ENCODE peak calls at places on chromosomes 16 and 17, in six cellular contexts. One of them, this sample, is unnamed.

GRCh38 chr16:89712476-89712805 is 8.3 kb downstream of the VPS9D1 start:
- ATAC-seq in left cardiac atrium: no peak
- ATAC-seq in right cardiac atrium: no peak
- ATAC-seq in B cell: no peak
- ATAC-seq in HepG2: no peak
- ATAC-seq in activated T-cell treated with anti-CD3 and anti-CD28 coated beads, Interleukin-2, amount 50 U/mL, for 4 hours: no peak
- ATAC-seq in this sample: no peak

GRCh38 chr17:74785096-74785980 is 9.2 kb upstream of the NAT9 start:
- ATAC-seq in left cardiac atrium: no peak
- ATAC-seq in right cardiac atrium: no peak
- ATAC-seq in B cell: no peak
- ATAC-seq in HepG2: peak; percentile 49
- ATAC-seq in activated T-cell treated with anti-CD3 and anti-CD28 coated beads, Interleukin-2, amount 50 U/mL, for 4 hours: peak; percentile 78
- ATAC-seq in this sample: no peak

GRCh38 chr16:27515874-27516353 is 33.8 kb downstream of the GTF3C1 start:
- ATAC-seq in left cardiac atrium: peak; percentile 59
- ATAC-seq in right cardiac atrium: peak; percentile 2
- ATAC-seq in B cell: no peak
- ATAC-seq in HepG2: peak; percentile 90
- ATAC-seq in activated T-cell treated with anti-CD3 and anti-CD28 coated beads, Interleukin-2, amount 50 U/mL, for 4 hours: no peak
- ATAC-seq in this sample: no peak

GRCh38 chr17:40528692-40529417 is 27.4 kb upstream of the TNS4 start:
- ATAC-seq in left cardiac atrium: no peak
- ATAC-seq in right cardiac atrium: no peak
- ATAC-seq in B cell: no peak
- ATAC-seq in HepG2: no peak
- ATAC-seq in activated T-cell treated with anti-CD3 and anti-CD28 coated beads, Interleukin-2, amount 50 U/mL, for 4 hours: no peak
- ATAC-seq in this sample: no peak

GRCh38 chr17:77125432-77125901 is 15.3 kb upstream of the SEC14L1 start:
- ATAC-seq in left cardiac atrium: no peak
- ATAC-seq in right cardiac atrium: no peak
- ATAC-seq in B cell: no peak
- ATAC-seq in HepG2: no peak
- ATAC-seq in activated T-cell treated with anti-CD3 and anti-CD28 coated beads, Interleukin-2, amount 50 U/mL, for 4 hours: no peak
- ATAC-seq in this sample: no peak

GRCh38 chr16:85979605-85980004 is 80.6 kb downstream of the IRF8 start:
- ATAC-seq in left cardiac atrium: no peak
- ATAC-seq in right cardiac atrium: no peak
- ATAC-seq in B cell: no peak
- ATAC-seq in HepG2: peak; percentile 26
- ATAC-seq in activated T-cell treated with anti-CD3 and anti-CD28 coated beads, Interleukin-2, amount 50 U/mL, for 4 hours: peak; percentile 25
- ATAC-seq in this sample: no peak

GRCh38 chr17:2427910-2428309 is 27.1 kb upstream of the MNT start:
- ATAC-seq in left cardiac atrium: no peak
- ATAC-seq in right cardiac atrium: no peak
- ATAC-seq in B cell: no peak
- ATAC-seq in HepG2: no peak
- ATAC-seq in activated T-cell treated with anti-CD3 and anti-CD28 coated beads, Interleukin-2, amount 50 U/mL, for 4 hours: no peak
- ATAC-seq in this sample: no peak

GRCh38 chr17:34504814-34505484 is 74.4 kb upstream of the TMEM132E start:
- ATAC-seq in left cardiac atrium: no peak
- ATAC-seq in right cardiac atrium: no peak
- ATAC-seq in B cell: no peak
- ATAC-seq in HepG2: no peak
- ATAC-seq in activated T-cell treated with anti-CD3 and anti-CD28 coated beads, Interleukin-2, amount 50 U/mL, for 4 hours: no peak
- ATAC-seq in this sample: no peak

GRCh38 chr16:20675488-20676267 is 21.8 kb downstream of the ACSM1 start:
- ATAC-seq in left cardiac atrium: peak; percentile 78
- ATAC-seq in right cardiac atrium: peak; percentile 64
- ATAC-seq in B cell: peak; percentile 63
- ATAC-seq in HepG2: peak; percentile 42
- ATAC-seq in activated T-cell treated with anti-CD3 and anti-CD28 coated beads, Interleukin-2, amount 50 U/mL, for 4 hours: peak; percentile 69
- ATAC-seq in this sample: peak; percentile 62

GRCh38 chr16:81088836-81089235 is 7.4 kb downstream of the GCSH start:
- ATAC-seq in left cardiac atrium: no peak
- ATAC-seq in right cardiac atrium: no peak
- ATAC-seq in B cell: no peak
- ATAC-seq in HepG2: no peak
- ATAC-seq in activated T-cell treated with anti-CD3 and anti-CD28 coated beads, Interleukin-2, amount 50 U/mL, for 4 hours: no peak
- ATAC-seq in this sample: no peak

GRCh38 chr16:27110524-27110896 is 43.8 kb downstream of the C16orf82 start:
- ATAC-seq in left cardiac atrium: no peak
- ATAC-seq in right cardiac atrium: no peak
- ATAC-seq in B cell: no peak
- ATAC-seq in HepG2: peak; percentile 9
- ATAC-seq in activated T-cell treated with anti-CD3 and anti-CD28 coated beads, Interleukin-2, amount 50 U/mL, for 4 hours: no peak
- ATAC-seq in this sample: no peak

GRCh38 chr17:17663160-17664072 is 17.8 kb upstream of the RAI1 start:
- ATAC-seq in left cardiac atrium: peak; percentile 74
- ATAC-seq in right cardiac atrium: peak; percentile 82
- ATAC-seq in B cell: peak; percentile 85
- ATAC-seq in HepG2: peak; percentile 65
- ATAC-seq in activated T-cell treated with anti-CD3 and anti-CD28 coated beads, Interleukin-2, amount 50 U/mL, for 4 hours: peak; percentile 99
- ATAC-seq in this sample: peak; percentile 36

GRCh38 chr16:9114112-9114511 is 22.7 kb downstream of the HAPSTR1 start:
- ATAC-seq in left cardiac atrium: no peak
- ATAC-seq in right cardiac atrium: no peak
- ATAC-seq in B cell: no peak
- ATAC-seq in HepG2: no peak
- ATAC-seq in activated T-cell treated with anti-CD3 and anti-CD28 coated beads, Interleukin-2, amount 50 U/mL, for 4 hours: no peak
- ATAC-seq in this sample: no peak

GRCh38 chr17:49387374-49388289 is 25.6 kb upstream of the ZNF652 start:
- ATAC-seq in left cardiac atrium: no peak
- ATAC-seq in right cardiac atrium: no peak
- ATAC-seq in B cell: peak; percentile 4
- ATAC-seq in HepG2: peak; percentile 47
- ATAC-seq in activated T-cell treated with anti-CD3 and anti-CD28 coated beads, Interleukin-2, amount 50 U/mL, for 4 hours: peak; percentile 58
- ATAC-seq in this sample: no peak

GRCh38 chr16:47058295-47059086 is 85.0 kb upstream of the DNAJA2 start:
- ATAC-seq in left cardiac atrium: no peak
- ATAC-seq in right cardiac atrium: peak; percentile 84
- ATAC-seq in B cell: no peak
- ATAC-seq in HepG2: peak; percentile 82
- ATAC-seq in activated T-cell treated with anti-CD3 and anti-CD28 coated beads, Interleukin-2, amount 50 U/mL, for 4 hours: no peak
- ATAC-seq in this sample: no peak

GRCh38 chr16:67192781-67193260 is 866 bp downstream of the E2F4 start:
- ATAC-seq in left cardiac atrium: no peak
- ATAC-seq in right cardiac atrium: peak; percentile 14
- ATAC-seq in B cell: no peak
- ATAC-seq in HepG2: no peak
- ATAC-seq in activated T-cell treated with anti-CD3 and anti-CD28 coated beads, Interleukin-2, amount 50 U/mL, for 4 hours: no peak
- ATAC-seq in this sample: no peak

GRCh38 chr17:42783778-42784138 is 3.3 kb downstream of the WNK4 start:
- ATAC-seq in left cardiac atrium: no peak
- ATAC-seq in right cardiac atrium: no peak
- ATAC-seq in B cell: no peak
- ATAC-seq in HepG2: no peak
- ATAC-seq in activated T-cell treated with anti-CD3 and anti-CD28 coated beads, Interleukin-2, amount 50 U/mL, for 4 hours: no peak
- ATAC-seq in this sample: no peak

GRCh38 chr16:1863681-1864460 is 8.1 kb downstream of the MEIOB start:
- ATAC-seq in left cardiac atrium: no peak
- ATAC-seq in right cardiac atrium: no peak
- ATAC-seq in B cell: no peak
- ATAC-seq in HepG2: no peak
- ATAC-seq in activated T-cell treated with anti-CD3 and anti-CD28 coated beads, Interleukin-2, amount 50 U/mL, for 4 hours: no peak
- ATAC-seq in this sample: no peak

GRCh38 chr17:45223541-45224528 is 2.1 kb downstream of the FMNL1 start:
- ATAC-seq in left cardiac atrium: no peak
- ATAC-seq in right cardiac atrium: no peak
- ATAC-seq in B cell: no peak
- ATAC-seq in HepG2: no peak
- ATAC-seq in activated T-cell treated with anti-CD3 and anti-CD28 coated beads, Interleukin-2, amount 50 U/mL, for 4 hours: peak; percentile 53
- ATAC-seq in this sample: no peak

GRCh38 chr16:72565137-72565536 is 393.2 kb upstream of the PMFBP1 start:
- ATAC-seq in left cardiac atrium: no peak
- ATAC-seq in right cardiac atrium: no peak
- ATAC-seq in B cell: no peak
- ATAC-seq in HepG2: no peak
- ATAC-seq in activated T-cell treated with anti-CD3 and anti-CD28 coated beads, Interleukin-2, amount 50 U/mL, for 4 hours: no peak
- ATAC-seq in this sample: no peak

GRCh38 chr17:4134756-4135155 is 8.1 kb downstream of the ZZEF1 start:
- ATAC-seq in left cardiac atrium: no peak
- ATAC-seq in right cardiac atrium: no peak
- ATAC-seq in B cell: no peak
- ATAC-seq in HepG2: no peak
- ATAC-seq in activated T-cell treated with anti-CD3 and anti-CD28 coated beads, Interleukin-2, amount 50 U/mL, for 4 hours: no peak
- ATAC-seq in this sample: no peak

GRCh38 chr17:14098246-14098645 is 28.9 kb downstream of the COX10 start:
- ATAC-seq in left cardiac atrium: no peak
- ATAC-seq in right cardiac atrium: no peak
- ATAC-seq in B cell: no peak
- ATAC-seq in HepG2: no peak
- ATAC-seq in activated T-cell treated with anti-CD3 and anti-CD28 coated beads, Interleukin-2, amount 50 U/mL, for 4 hours: no peak
- ATAC-seq in this sample: no peak

GRCh38 chr17:4436846-4437245 is 3.1 kb downstream of the SPNS3 start:
- ATAC-seq in left cardiac atrium: no peak
- ATAC-seq in right cardiac atrium: no peak
- ATAC-seq in B cell: no peak
- ATAC-seq in HepG2: no peak
- ATAC-seq in activated T-cell treated with anti-CD3 and anti-CD28 coated beads, Interleukin-2, amount 50 U/mL, for 4 hours: no peak
- ATAC-seq in this sample: no peak

GRCh38 chr17:39227364-39227919 is 1.7 kb upstream of the STAC2 start:
- ATAC-seq in left cardiac atrium: no peak
- ATAC-seq in right cardiac atrium: no peak
- ATAC-seq in B cell: no peak
- ATAC-seq in HepG2: no peak
- ATAC-seq in activated T-cell treated with anti-CD3 and anti-CD28 coated beads, Interleukin-2, amount 50 U/mL, for 4 hours: no peak
- ATAC-seq in this sample: no peak

GRCh38 chr17:44351464-44351863 is 6.4 kb downstream of the GRN start:
- ATAC-seq in left cardiac atrium: no peak
- ATAC-seq in right cardiac atrium: no peak
- ATAC-seq in B cell: no peak
- ATAC-seq in HepG2: no peak
- ATAC-seq in activated T-cell treated with anti-CD3 and anti-CD28 coated beads, Interleukin-2, amount 50 U/mL, for 4 hours: no peak
- ATAC-seq in this sample: no peak

GRCh38 chr17:78184868-78185267 is 2.0 kb downstream of the TK1 start:
- ATAC-seq in left cardiac atrium: no peak
- ATAC-seq in right cardiac atrium: no peak
- ATAC-seq in B cell: no peak
- ATAC-seq in HepG2: no peak
- ATAC-seq in activated T-cell treated with anti-CD3 and anti-CD28 coated beads, Interleukin-2, amount 50 U/mL, for 4 hours: no peak
- ATAC-seq in this sample: peak; percentile 26

GRCh38 chr17:10144976-10145375 is 53.4 kb downstream of the GAS7 start:
- ATAC-seq in left cardiac atrium: no peak
- ATAC-seq in right cardiac atrium: peak; percentile 35
- ATAC-seq in B cell: no peak
- ATAC-seq in HepG2: no peak
- ATAC-seq in activated T-cell treated with anti-CD3 and anti-CD28 coated beads, Interleukin-2, amount 50 U/mL, for 4 hours: no peak
- ATAC-seq in this sample: no peak

GRCh38 chr17:57758654-57759053 is 13.6 kb upstream of the CCDC182 start:
- ATAC-seq in left cardiac atrium: no peak
- ATAC-seq in right cardiac atrium: no peak
- ATAC-seq in B cell: no peak
- ATAC-seq in HepG2: no peak
- ATAC-seq in activated T-cell treated with anti-CD3 and anti-CD28 coated beads, Interleukin-2, amount 50 U/mL, for 4 hours: no peak
- ATAC-seq in this sample: no peak

GRCh38 chr16:30760577-30761426 is 1.1 kb downstream of the CFAP119 start:
- ATAC-seq in left cardiac atrium: no peak
- ATAC-seq in right cardiac atrium: no peak
- ATAC-seq in B cell: no peak
- ATAC-seq in HepG2: no peak
- ATAC-seq in activated T-cell treated with anti-CD3 and anti-CD28 coated beads, Interleukin-2, amount 50 U/mL, for 4 hours: no peak
- ATAC-seq in this sample: no peak

GRCh38 chr16:69166221-69166833 is 20.6 kb upstream of the SNTB2 start:
- ATAC-seq in left cardiac atrium: peak; percentile 71
- ATAC-seq in right cardiac atrium: peak; percentile 86
- ATAC-seq in B cell: no peak
- ATAC-seq in HepG2: no peak
- ATAC-seq in activated T-cell treated with anti-CD3 and anti-CD28 coated beads, Interleukin-2, amount 50 U/mL, for 4 hours: peak; percentile 92
- ATAC-seq in this sample: no peak

GRCh38 chr17:60899115-60899514 is 221.5 kb downstream of the BCAS3 start:
- ATAC-seq in left cardiac atrium: no peak
- ATAC-seq in right cardiac atrium: no peak
- ATAC-seq in B cell: no peak
- ATAC-seq in HepG2: no peak
- ATAC-seq in activated T-cell treated with anti-CD3 and anti-CD28 coated beads, Interleukin-2, amount 50 U/mL, for 4 hours: no peak
- ATAC-seq in this sample: no peak

GRCh38 chr16:15966420-15967222 is 17.2 kb downstream of the ABCC1 start:
- ATAC-seq in left cardiac atrium: no peak
- ATAC-seq in right cardiac atrium: peak; percentile 67
- ATAC-seq in B cell: no peak
- ATAC-seq in HepG2: peak; percentile 39
- ATAC-seq in activated T-cell treated with anti-CD3 and anti-CD28 coated beads, Interleukin-2, amount 50 U/mL, for 4 hours: no peak
- ATAC-seq in this sample: peak; percentile 65

GRCh38 chr17:77830816-77831490 is 127.5 kb upstream of the TNRC6C start:
- ATAC-seq in left cardiac atrium: no peak
- ATAC-seq in right cardiac atrium: peak; percentile 0
- ATAC-seq in B cell: no peak
- ATAC-seq in HepG2: no peak
- ATAC-seq in activated T-cell treated with anti-CD3 and anti-CD28 coated beads, Interleukin-2, amount 50 U/mL, for 4 hours: no peak
- ATAC-seq in this sample: no peak

GRCh38 chr17:17125136-17126084 is 80.7 kb downstream of the PLD6 start:
- ATAC-seq in left cardiac atrium: no peak
- ATAC-seq in right cardiac atrium: no peak
- ATAC-seq in B cell: no peak
- ATAC-seq in HepG2: no peak
- ATAC-seq in activated T-cell treated with anti-CD3 and anti-CD28 coated beads, Interleukin-2, amount 50 U/mL, for 4 hours: peak; percentile 56
- ATAC-seq in this sample: no peak